ENCODE peak calls at places on chromosomes 16 and 17, in six cellular contexts. A is heart left ventricle, W is WTC11, V is colonic mucosa, Q is NCI-H1048, C is left ventricle myocardium inferior. H is an unnamed sample.

GRCh38 chr16:27326738-27327585 is 13.2 kb downstream of the IL4R start:
- DNase-seq in Q (no peak), A (peak), C (peak), W (peak), V (peak), H (peak)

GRCh38 chr16:29007865-29008593 is 23.2 kb downstream of the LAT start:
- DNase-seq in V (no peak), Q (no peak), C (no peak), W (no peak), A (no peak), H (no peak)

GRCh38 chr17:81948635-81949378 is 1.8 kb upstream of the MYADML2 start:
- DNase-seq in A (no peak), Q (no peak), V (no peak), C (no peak), W (no peak), H (no peak)

GRCh38 chr16:9885876-9886275 is 296.4 kb downstream of the GRIN2A start:
- DNase-seq in C (no peak), A (no peak), Q (no peak), W (no peak), V (no peak), H (no peak)

GRCh38 chr17:76623271-76624146 is 20.0 kb downstream of the ST6GALNAC1 start:
- DNase-seq in V (peak), C (peak), W (peak), A (peak), Q (peak), H (peak)

GRCh38 chr16:17171250-17172143 is 299.3 kb downstream of the XYLT1 start:
- DNase-seq in Q (no peak), V (no peak), A (no peak), W (no peak), C (no peak), H (no peak)

GRCh38 chr16:69338557-69339288 is 641 bp downstream of the COG8 start:
- DNase-seq in W (no peak), A (no peak), C (no peak), V (peak), Q (no peak), H (no peak)

GRCh38 chr16:30354423-30355143 is 525 bp downstream of the CD2BP2 start:
- DNase-seq in W (peak), Q (no peak), A (no peak), V (peak), C (no peak), H (peak)

GRCh38 chr16:74868501-74868900 is 93.9 kb upstream of the FA2H start:
- DNase-seq in C (no peak), V (no peak), Q (no peak), A (peak), W (no peak), H (no peak)

GRCh38 chr17:10063730-10064221 is 134.6 kb downstream of the GAS7 start:
- DNase-seq in C (no peak), W (no peak), Q (no peak), V (no peak), A (no peak), H (no peak)

GRCh38 chr17:50909765-50910661 is 43.9 kb upstream of the TOB1 start:
- DNase-seq in W (no peak), V (no peak), C (no peak), Q (no peak), A (no peak), H (no peak)

GRCh38 chr16:86505899-86506864 is 4.1 kb upstream of the FOXF1 start:
- DNase-seq in W (no peak), A (no peak), C (no peak), V (no peak), Q (no peak), H (no peak)

GRCh38 chr16:57484515-57485005 is 1.7 kb downstream of the DOK4 start:
- DNase-seq in V (no peak), W (no peak), C (no peak), Q (no peak), A (no peak), H (no peak)

GRCh38 chr17:41351177-41351576 is 549 bp upstream of the KRT33A start:
- DNase-seq in Q (no peak), V (no peak), A (no peak), W (no peak), C (no peak), H (no peak)

GRCh38 chr16:48616571-48616970 is 6.6 kb upstream of the N4BP1 start:
- DNase-seq in V (no peak), A (no peak), Q (no peak), W (no peak), C (no peak), H (no peak)

GRCh38 chr17:29936724-29937123 is 4.7 kb upstream of the EFCAB5 start:
- DNase-seq in C (no peak), Q (no peak), A (no peak), V (no peak), W (no peak), H (no peak)

GRCh38 chr16:85945424-85945751 is 46.4 kb downstream of the IRF8 start:
- DNase-seq in W (no peak), Q (no peak), A (no peak), C (no peak), V (no peak), H (no peak)

GRCh38 chr17:5872831-5873230 is 197.3 kb upstream of the WSCD1 start:
- DNase-seq in A (no peak), V (no peak), C (no peak), W (no peak), Q (no peak), H (no peak)

GRCh38 chr16:88978608-88979346 is 1.8 kb upstream of the CBFA2T3 start:
- DNase-seq in C (no peak), Q (no peak), W (no peak), V (no peak), A (no peak), H (no peak)

GRCh38 chr17:78343433-78344201 is 16.3 kb downstream of the SOCS3 start:
- DNase-seq in A (no peak), C (no peak), V (peak), Q (no peak), W (no peak), H (no peak)

GRCh38 chr16:80084614-80085013 is 456.2 kb upstream of the DYNLRB2 start:
- DNase-seq in W (peak), Q (no peak), A (peak), C (peak), V (peak), H (peak)

GRCh38 chr17:66661411-66661843 is 173.5 kb upstream of the CACNG5 start:
- DNase-seq in V (no peak), W (no peak), C (no peak), Q (no peak), A (no peak), H (no peak)

GRCh38 chr17:62824290-62825135 is 16.4 kb upstream of the MARCHF10 start:
- DNase-seq in A (no peak), W (no peak), Q (no peak), V (no peak), C (no peak), H (peak)

GRCh38 chr16:23691483-23692189 is 12.9 kb downstream of the PLK1 start:
- DNase-seq in Q (no peak), V (no peak), A (no peak), C (no peak), W (no peak), H (no peak)

GRCh38 chr17:68378202-68379149 is 78.8 kb downstream of the WIPI1 start:
- DNase-seq in C (peak), V (peak), W (peak), A (peak), Q (no peak), H (peak)

GRCh38 chr17:50149425-50150353 is 788 bp downstream of the PPP1R9B start:
- DNase-seq in C (peak), V (no peak), Q (no peak), A (peak), W (no peak), H (peak)

GRCh38 chr17:69505740-69506139 is 91.2 kb downstream of the MAP2K6 start:
- DNase-seq in C (no peak), Q (no peak), W (no peak), A (no peak), V (no peak), H (no peak)

GRCh38 chr16:507996-508395 is 19.5 kb upstream of the CAPN15 start:
- DNase-seq in V (no peak), C (no peak), W (no peak), Q (no peak), A (no peak), H (no peak)

GRCh38 chr17:45200701-45201100 is 21.0 kb upstream of the FMNL1 start:
- DNase-seq in C (peak), W (no peak), Q (no peak), V (no peak), A (no peak), H (peak)

GRCh38 chr16:11078812-11079459 is 134.6 kb downstream of the CLEC16A start:
- DNase-seq in A (peak), C (no peak), W (no peak), Q (no peak), V (peak), H (no peak)

GRCh38 chr16:56916571-56917403 is 15.2 kb upstream of the HERPUD1 start:
- DNase-seq in Q (no peak), A (no peak), C (no peak), V (no peak), W (no peak), H (no peak)

GRCh38 chr17:81245024-81245664 is 6.0 kb downstream of the NDUFAF8 start:
- DNase-seq in C (no peak), V (no peak), Q (no peak), W (no peak), A (no peak), H (no peak)

GRCh38 chr17:1076299-1076981 is 79.5 kb downstream of the TIMM22 start:
- DNase-seq in W (no peak), C (no peak), V (no peak), A (no peak), Q (no peak), H (no peak)

H was measured in iPS-NIHi11.